ENCODE peak calls at places on chromosomes 7 and 10, in seven cellular contexts. C, P, S, E, N, X and V are unnamed samples.

GRCh38 chr10:82934947-82935346 is 1060.0 kb downstream of the NRG3 start:
- DNase-seq in X (no peak), C (no peak), S (no peak), E (no peak), P (no peak), N (no peak), V (no peak)

GRCh38 chr7:70071786-70072185 is 473.5 kb downstream of the AUTS2 start:
- DNase-seq in N (no peak), S (no peak), P (no peak), C (no peak), X (no peak), E (no peak), V (no peak)

GRCh38 chr10:125023862-125024495 is 82.1 kb downstream of the ZRANB1 start:
- DNase-seq in C (no peak), S (no peak), X (peak), N (no peak), P (no peak), E (no peak), V (no peak)

GRCh38 chr10:5530412-5530806 is 5.6 kb downstream of the CALML3 start:
- DNase-seq in E (no peak), C (no peak), S (no peak), P (no peak), X (no peak), N (peak), V (no peak)

GRCh38 chr10:113133497-113133896 is 183.4 kb downstream of the TCF7L2 start:
- DNase-seq in C (no peak), X (no peak), N (no peak), E (no peak), P (peak), S (peak), V (peak)

GRCh38 chr10:73408061-73408460 is 5.8 kb downstream of the ANXA7 start:
- DNase-seq in S (no peak), X (no peak), E (no peak), P (no peak), N (no peak), C (no peak), V (no peak)

GRCh38 chr10:117255835-117256460 is 15.0 kb downstream of the SLC18A2 start:
- DNase-seq in P (no peak), X (no peak), N (no peak), C (no peak), S (no peak), E (no peak), V (no peak)

GRCh38 chr7:39356531-39356930 is 209.7 kb upstream of the YAE1 start:
- DNase-seq in S (no peak), P (no peak), X (no peak), E (no peak), N (no peak), C (no peak), V (no peak)

GRCh38 chr10:36097696-36098095 is 455.6 kb upstream of the FZD8 start:
- DNase-seq in X (no peak), E (no peak), P (no peak), N (no peak), C (no peak), S (no peak), V (no peak)

GRCh38 chr7:25553005-25553404 is 324.7 kb upstream of the NPVF start:
- DNase-seq in N (no peak), C (no peak), S (no peak), X (no peak), P (no peak), E (no peak), V (no peak)

GRCh38 chr7:113086431-113086888 is at the start of gene GPR85:
- DNase-seq in X (no peak), N (peak), C (no peak), P (no peak), S (peak), E (peak), V (peak)

GRCh38 chr10:19408924-19409323 is 360.3 kb downstream of the MALRD1 start:
- DNase-seq in C (no peak), S (no peak), E (no peak), X (no peak), N (no peak), P (no peak), V (no peak)

GRCh38 chr10:69541463-69541862 is 31.8 kb downstream of the NEUROG3 start:
- DNase-seq in N (no peak), S (no peak), P (no peak), X (no peak), E (no peak), C (no peak), V (no peak)

GRCh38 chr10:16923309-16923708 is 106.1 kb upstream of the RSU1 start:
- DNase-seq in S (no peak), N (no peak), C (no peak), E (no peak), X (no peak), P (no peak), V (no peak)

DNA sequence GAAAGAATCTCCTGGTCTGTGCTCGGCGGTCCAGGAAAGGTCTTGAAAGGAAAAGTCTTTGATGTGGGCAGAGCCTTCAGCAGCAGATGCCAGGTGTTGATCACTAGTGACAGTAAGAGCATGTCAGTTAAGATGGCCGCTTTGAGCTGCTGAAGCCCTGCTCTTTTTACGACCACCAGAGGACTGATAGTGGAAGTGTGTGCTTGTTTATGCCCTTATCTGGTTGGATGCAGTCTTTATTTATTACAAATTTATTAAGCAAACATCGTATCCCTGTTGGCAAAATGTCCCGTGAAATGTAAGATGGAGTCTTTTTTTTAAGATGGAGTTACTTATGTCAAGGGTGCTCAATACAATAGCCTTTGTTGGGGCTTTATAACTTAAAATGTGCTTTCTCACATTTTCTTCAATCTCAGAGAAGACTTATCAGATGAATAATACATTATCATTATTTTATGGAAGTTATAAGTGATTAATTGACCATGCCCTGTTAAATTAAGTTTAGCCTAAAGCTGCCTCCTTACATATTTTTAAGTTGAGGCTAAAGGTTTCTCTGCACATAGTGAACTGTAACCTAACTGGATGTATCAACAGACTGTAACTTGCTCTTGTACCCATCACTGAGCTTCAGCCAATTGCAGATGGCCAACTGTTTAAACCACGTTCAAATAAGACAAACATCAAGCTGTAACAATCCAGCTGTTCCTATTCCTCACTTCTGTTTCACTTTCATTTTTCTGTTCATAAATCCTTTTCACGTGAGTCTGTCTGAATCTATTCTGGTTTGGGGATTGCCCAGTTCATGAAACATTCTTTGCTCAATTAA is 97.4 kb upstream of the PIK3CG start:
- DNase-seq in E (peak), P (no peak), S (no peak), N (no peak), X (no peak), C (no peak), V (peak)
- H3K4me3 ChIP-seq in E (no peak), P (no peak), S (no peak), N (peak), X (no peak), C (peak), V (no peak)

GRCh38 chr10:88114368-88114767 is 250.9 kb downstream of the PTEN start:
- DNase-seq in X (no peak), N (peak), S (peak), P (no peak), C (peak), E (peak), V (no peak)
- TF ChIP-seq CTCF in X (peak), N (peak), S (peak), P (peak), C (peak), E (peak), V (peak)

GRCh38 chr10:62056219-62056618 is 154.7 kb downstream of the ARID5B start:
- DNase-seq in E (no peak), X (no peak), P (no peak), N (no peak), S (no peak), C (no peak), V (no peak)
- H3K4me3 ChIP-seq in E (no peak), X (no peak), P (no peak), N (peak), S (no peak), C (no peak), V (no peak)

DNA sequence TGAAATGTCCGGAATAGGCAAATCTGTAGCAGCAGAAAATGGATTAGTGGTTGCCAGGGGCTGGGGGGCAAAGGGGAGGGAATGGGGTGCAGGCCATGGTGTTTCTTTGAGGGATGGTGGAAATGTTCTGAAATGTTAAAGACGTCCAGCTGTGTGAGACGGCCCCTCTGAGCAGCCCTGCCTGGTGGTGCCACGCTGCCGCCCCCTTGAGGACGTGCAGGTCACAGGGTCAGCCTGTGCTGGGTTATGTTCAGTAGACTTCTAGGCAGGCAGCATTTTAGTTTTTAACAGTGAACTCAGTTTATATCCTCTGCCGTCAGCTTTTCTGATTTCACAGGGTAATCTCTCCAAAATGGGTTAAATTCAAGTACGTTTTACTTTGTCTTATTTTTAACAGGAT is 9.4 kb downstream of the NUB1 start:
- DNase-seq in P (no peak), X (peak), S (no peak), E (peak), C (no peak), N (no peak), V (no peak)
- TF ChIP-seq CTCF in P (peak), X (no peak), S (peak), E (peak), C (no peak), N (no peak), V (peak)

GRCh38 chr10:90804354-90804753 is 53.5 kb downstream of the HTR7 start:
- DNase-seq in P (no peak), E (peak), N (no peak), C (no peak), X (no peak), S (no peak), V (no peak)

GRCh38 chr10:90799172-90799571 is 58.7 kb downstream of the HTR7 start:
- DNase-seq in P (no peak), S (no peak), E (no peak), N (no peak), X (no peak), C (no peak), V (no peak)

GRCh38 chr10:90798482-90798881 is 59.4 kb downstream of the HTR7 start:
- DNase-seq in E (no peak), N (no peak), X (no peak), S (no peak), P (no peak), C (no peak), V (no peak)

GRCh38 chr10:90801608-90802007 is 56.2 kb downstream of the HTR7 start:
- DNase-seq in S (no peak), P (no peak), E (no peak), C (no peak), N (no peak), X (no peak), V (no peak)

GRCh38 chr10:90800232-90800796 is 57.5 kb downstream of the HTR7 start:
- DNase-seq in E (no peak), N (no peak), S (no peak), X (no peak), C (no peak), P (no peak), V (no peak)
- H3K4me3 ChIP-seq in E (no peak), N (no peak), S (no peak), X (no peak), C (no peak), P (no peak), V (no peak)

GRCh38 chr7:128860158-128861073 is 2.2 kb upstream of the ATP6V1F start:
- DNase-seq in C (no peak), N (no peak), S (no peak), X (peak), P (no peak), E (peak), V (peak)
- TF ChIP-seq CTCF in C (no peak), N (no peak), S (peak), X (no peak), P (peak), E (peak), V (peak)

GRCh38 chr10:63697956-63698814 is 177.0 kb downstream of the REEP3 start:
- DNase-seq in X (no peak), C (no peak), P (no peak), S (no peak), E (no peak), N (no peak), V (no peak)

GRCh38 chr10:63700935-63701263 is 179.7 kb downstream of the REEP3 start:
- DNase-seq in N (no peak), C (no peak), X (no peak), P (no peak), S (no peak), E (no peak), V (no peak)

GRCh38 chr10:63698815-63699205 is 177.6 kb downstream of the REEP3 start:
- DNase-seq in S (no peak), P (no peak), C (no peak), E (peak), X (no peak), N (no peak), V (no peak)

GRCh38 chr10:63700209-63700934 is 179.2 kb downstream of the REEP3 start:
- DNase-seq in C (peak), E (no peak), S (peak), X (no peak), N (peak), P (peak), V (peak)

DNA sequence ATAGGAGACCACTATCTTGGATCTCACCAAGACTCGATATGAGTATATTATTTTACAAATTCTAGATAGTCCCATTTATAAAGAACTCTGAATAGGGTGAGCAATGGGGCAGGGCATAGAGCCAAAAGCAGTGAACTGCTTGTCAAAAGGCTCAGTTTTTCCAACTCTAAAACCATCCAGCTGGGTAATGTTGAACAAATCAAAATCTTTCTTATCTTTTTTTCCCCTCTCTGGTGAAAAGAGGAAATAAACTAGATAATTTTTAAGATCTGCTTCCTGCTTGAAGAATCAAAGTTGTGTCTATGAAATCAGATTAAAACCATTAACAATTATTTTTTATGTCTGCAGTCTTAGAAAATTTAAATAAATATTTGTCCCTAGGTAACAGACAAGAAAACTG is 178.6 kb downstream of the REEP3 start:
- DNase-seq in X (no peak), C (no peak), N (peak), P (no peak), S (peak), E (no peak), V (no peak)
- H3K4me3 ChIP-seq in X (no peak), C (no peak), N (no peak), P (no peak), S (no peak), E (no peak), V (no peak)

GRCh38 chr10:21217107-21217506 is 308.4 kb downstream of the SKIDA1 start:
- DNase-seq in S (no peak), N (no peak), C (no peak), E (no peak), P (no peak), X (no peak), V (no peak)

GRCh38 chr10:21212275-21212674 is 313.2 kb downstream of the SKIDA1 start:
- DNase-seq in P (no peak), S (no peak), C (no peak), E (no peak), X (no peak), N (no peak), V (no peak)

GRCh38 chr10:21212912-21213311 is 312.6 kb downstream of the SKIDA1 start:
- DNase-seq in C (no peak), S (no peak), N (no peak), X (no peak), P (no peak), E (no peak), V (no peak)

GRCh38 chr10:21214329-21214728 is 311.2 kb downstream of the SKIDA1 start:
- DNase-seq in P (no peak), X (no peak), N (no peak), C (no peak), S (no peak), E (no peak), V (no peak)

GRCh38 chr10:21217748-21218367 is 307.6 kb downstream of the SKIDA1 start:
- DNase-seq in S (no peak), C (no peak), E (no peak), N (no peak), X (no peak), P (no peak), V (no peak)
- TF ChIP-seq CTCF in S (no peak), C (no peak), E (no peak), N (no peak), X (no peak), P (no peak), V (no peak)

DNA sequence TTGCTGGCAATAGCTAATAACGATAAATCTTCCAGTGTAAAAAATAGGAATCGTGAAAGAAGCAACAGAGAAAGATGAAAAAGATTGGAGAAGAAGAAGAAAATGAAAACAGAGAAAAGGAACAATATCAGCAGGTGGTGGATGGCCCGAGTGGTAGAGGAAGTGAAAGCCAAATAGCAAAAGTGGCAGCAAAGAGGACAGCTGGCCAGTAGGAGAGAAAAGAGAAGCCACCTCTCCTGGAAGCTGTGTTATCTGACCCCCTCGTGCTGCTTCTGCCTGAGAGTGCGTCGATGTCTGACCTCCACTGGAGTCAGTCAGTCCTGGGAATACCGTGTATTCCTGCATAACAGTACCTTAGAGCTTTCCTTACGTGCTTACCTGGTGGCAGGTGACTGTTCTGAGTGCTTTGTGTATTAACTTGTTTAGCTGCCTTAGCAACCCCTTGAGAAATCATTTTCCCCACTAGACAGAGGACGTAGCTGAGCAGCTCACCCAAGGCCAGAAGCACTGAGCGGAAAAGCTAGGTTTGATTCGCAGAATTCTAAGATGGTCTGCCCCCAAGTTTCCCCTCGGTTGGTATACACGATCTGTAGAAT is 88.3 kb downstream of the CHN2 start:
- DNase-seq in S (no peak), N (no peak), E (peak), X (no peak), P (no peak), C (no peak), V (no peak)
- H3K4me3 ChIP-seq in S (no peak), N (no peak), E (no peak), X (no peak), P (no peak), C (no peak), V (no peak)